ENCODE peak calls at places on chromosome 2, in nine cellular contexts. D is AG08396, G is COR-L47, L is progenitor cell of endocrine pancreas, Z is PC-3, S is fibroblast of the aortic adventitia, W is WERI-Rb-1, O is astrocyte, F is fibroblast of the conjunctiva. C is an unnamed sample.

GRCh38 chr2:159153463-159153862 is 133.0 kb downstream of the WDSUB1 start:
- DNase-seq in D (no peak), G (no peak), L (no peak), Z (peak), S (no peak), W (no peak), O (no peak), F (no peak), C (no peak)

GRCh38 chr2:240107386-240107785 is 28.7 kb downstream of the COPS9 start:
- DNase-seq in D (no peak), G (no peak), L (no peak), Z (no peak), S (no peak), W (no peak), O (no peak), F (no peak), C (no peak)

GRCh38 chr2:186645999-186646398 is 47.9 kb upstream of the FAM171B start:
- DNase-seq in D (peak), G (no peak), L (no peak), Z (no peak), S (peak), W (no peak), O (peak), F (no peak), C (no peak)

GRCh38 chr2:203582468-203582867 is 47.4 kb upstream of the RAPH1 start:
- DNase-seq in D (no peak), G (no peak), L (no peak), Z (peak), S (peak), W (no peak), O (no peak), F (no peak), C (no peak)

GRCh38 chr2:72993585-72994280 is 76.4 kb downstream of the EMX1 start:
- DNase-seq in D (no peak), G (no peak), L (no peak), Z (no peak), S (no peak), W (no peak), O (no peak), F (no peak), C (no peak)

GRCh38 chr2:227871375-227871788 is at the start of gene DAW1:
- DNase-seq in D (peak), G (peak), L (peak), Z (no peak), S (peak), W (peak), O (peak), F (peak), C (no peak)

GRCh38 chr2:177799531-177799930 is 273.0 kb downstream of the PDE11A start:
- DNase-seq in D (peak), G (peak), L (no peak), Z (peak), S (peak), W (peak), O (peak), F (no peak), C (no peak)

GRCh38 chr2:55567298-55567697 is 47.8 kb downstream of the CFAP36 start:
- DNase-seq in D (no peak), G (no peak), L (no peak), Z (no peak), S (peak), W (no peak), O (no peak), F (no peak), C (no peak)

GRCh38 chr2:28293416-28293815 is 99.2 kb upstream of the FOSL2 start:
- DNase-seq in D (no peak), G (no peak), L (no peak), Z (no peak), S (no peak), W (no peak), O (no peak), F (no peak), C (no peak)

GRCh38 chr2:46643493-46643892 is 164.1 kb downstream of the TMEM247 start:
- DNase-seq in D (no peak), G (no peak), L (no peak), Z (no peak), S (no peak), W (no peak), O (no peak), F (no peak), C (no peak)

GRCh38 chr2:184053326-184053725 is 545.0 kb upstream of the ZNF804A start:
- DNase-seq in D (no peak), G (peak), L (no peak), Z (peak), S (no peak), W (no peak), O (no peak), F (no peak), C (no peak)

GRCh38 chr2:1162768-1163584 is 212.3 kb downstream of the SNTG2 start:
- DNase-seq in D (no peak), G (peak), L (no peak), Z (peak), S (no peak), W (no peak), O (no peak), F (no peak), C (no peak)

GRCh38 chr2:46355756-46356155 is 58.5 kb downstream of the EPAS1 start:
- DNase-seq in D (no peak), G (no peak), L (no peak), Z (no peak), S (no peak), W (no peak), O (no peak), F (no peak), C (no peak)

GRCh38 chr2:223943561-223944008 is 1.6 kb downstream of the WDFY1 start:
- DNase-seq in D (peak), G (no peak), L (no peak), Z (peak), S (peak), W (no peak), O (peak), F (no peak), C (no peak)

GRCh38 chr2:65473045-65473444 is 40.6 kb upstream of the SPRED2 start:
- DNase-seq in D (no peak), G (no peak), L (no peak), Z (no peak), S (no peak), W (no peak), O (no peak), F (no peak), C (no peak)

GRCh38 chr2:33765122-33765521 is 166.0 kb upstream of the FAM98A start:
- DNase-seq in D (no peak), G (no peak), L (no peak), Z (no peak), S (no peak), W (no peak), O (no peak), F (no peak), C (no peak)

GRCh38 chr2:233919938-233920337 is 2.8 kb downstream of the TRPM8 start:
- DNase-seq in D (no peak), G (no peak), L (no peak), Z (peak), S (peak), W (no peak), O (peak), F (no peak), C (no peak)

GRCh38 chr2:72718906-72719305 is 106.9 kb downstream of the EXOC6B start:
- DNase-seq in D (no peak), G (no peak), L (no peak), Z (peak), S (no peak), W (no peak), O (no peak), F (no peak), C (no peak)

GRCh38 chr2:191728710-191729597 is 51.0 kb downstream of the NABP1 start:
- DNase-seq in D (no peak), G (no peak), L (no peak), Z (peak), S (peak), W (no peak), O (peak), F (peak), C (no peak)

GRCh38 chr2:220078439-220078838 is 451.0 kb downstream of the SLC4A3 start:
- DNase-seq in D (peak), G (no peak), L (no peak), Z (no peak), S (peak), W (no peak), O (peak), F (peak), C (peak)

GRCh38 chr2:120776649-120777048 is 41.0 kb downstream of the GLI2 start:
- DNase-seq in D (no peak), G (no peak), L (no peak), Z (no peak), S (no peak), W (no peak), O (no peak), F (no peak), C (no peak)

GRCh38 chr2:122528061-122528460 is 772.6 kb downstream of the TSN start:
- DNase-seq in D (no peak), G (no peak), L (no peak), Z (peak), S (no peak), W (no peak), O (peak), F (no peak), C (no peak)

GRCh38 chr2:62333961-62334360 is 138.0 kb downstream of the B3GNT2 start:
- DNase-seq in D (no peak), G (peak), L (no peak), Z (no peak), S (no peak), W (no peak), O (no peak), F (no peak), C (no peak)

GRCh38 chr2:164737612-164738081 is 104.0 kb downstream of the COBLL1 start:
- DNase-seq in D (peak), G (peak), L (peak), Z (peak), S (peak), W (peak), O (peak), F (peak), C (peak)

GRCh38 chr2:239008004-239008403 is 160.1 kb downstream of the TWIST2 start:
- DNase-seq in D (no peak), G (no peak), L (no peak), Z (no peak), S (no peak), W (no peak), O (no peak), F (no peak), C (no peak)

GRCh38 chr2:6968319-6969100 is 51.3 kb downstream of the RNF144A start:
- DNase-seq in D (no peak), G (no peak), L (no peak), Z (no peak), S (no peak), W (peak), O (peak), F (peak), C (no peak)

GRCh38 chr2:155308367-155309009 is 610.0 kb downstream of the KCNJ3 start:
- DNase-seq in D (no peak), G (no peak), L (no peak), Z (peak), S (no peak), W (no peak), O (no peak), F (no peak), C (no peak)

GRCh38 chr2:33442528-33443069 is 33.9 kb upstream of the RASGRP3 start:
- DNase-seq in D (no peak), G (no peak), L (no peak), Z (no peak), S (peak), W (no peak), O (no peak), F (peak), C (no peak)

GRCh38 chr2:29139152-29139551 is 23.9 kb downstream of the CLIP4 start:
- DNase-seq in D (no peak), G (no peak), L (no peak), Z (peak), S (peak), W (no peak), O (peak), F (no peak), C (no peak)

C was measured in AG09309.